ENCODE peak calls at places on chromosome 1, in four cellular contexts. R is NB4, B is K562, F is suprapubic skin. T is an unnamed sample.

GRCh38 chr1:12327566-12327965 is 97.7 kb downstream of the VPS13D start:
- DNase-seq in F (no peak), R (no peak), B (no peak), T (no peak)

GRCh38 chr1:86616871-86617270 is 70.0 kb downstream of the CLCA4 start:
- DNase-seq in R (peak; percentile 87), B (no peak), F (no peak), T (no peak)

GRCh38 chr1:43836267-43836951 is 97.2 kb upstream of the ARTN start:
- DNase-seq in B (peak; percentile 70), F (no peak), R (peak; percentile 73), T (peak; percentile 79)

GRCh38 chr1:91546876-91547275 is 46.2 kb downstream of the CDC7 start:
- DNase-seq in R (no peak), F (no peak), B (no peak), T (no peak)

GRCh38 chr1:95323117-95323516 is 89.1 kb downstream of the RWDD3 start:
- DNase-seq in R (peak; percentile 2), B (no peak), F (no peak), T (no peak)

GRCh38 chr1:11473635-11474034 is 5.3 kb upstream of the DISP3 start:
- DNase-seq in F (no peak), B (peak; percentile 75), R (peak; percentile 47), T (peak; percentile 33)

GRCh38 chr1:227903614-227904501 is 43.9 kb downstream of the WNT9A start:
- DNase-seq in F (no peak), B (no peak), R (no peak), T (no peak)

GRCh38 chr1:87600070-87600469 is 271.4 kb downstream of the LMO4 start:
- DNase-seq in F (no peak), B (no peak), R (no peak), T (no peak)

GRCh38 chr1:41672173-41672572 is 187.7 kb upstream of the EDN2 start:
- DNase-seq in F (no peak), B (no peak), R (no peak), T (no peak)

GRCh38 chr1:236065509-236066005 is 667 bp upstream of the NID1 start:
- DNase-seq in F (no peak), R (no peak), B (no peak), T (no peak)

GRCh38 chr1:236063551-236063918 is 1.4 kb downstream of the NID1 start:
- DNase-seq in F (no peak), B (no peak), R (no peak), T (no peak)

GRCh38 chr1:236066054-236066453 is 1.2 kb upstream of the NID1 start:
- DNase-seq in F (no peak), R (no peak), B (no peak), T (no peak)

GRCh38 chr1:236064674-236065508 is at the start of gene NID1:
- DNase-seq in B (no peak), R (no peak), F (peak; percentile 90), T (peak; percentile 47)

GRCh38 chr1:236063919-236064673 is 794 bp downstream of the NID1 start:
- DNase-seq in F (peak; percentile 86), B (no peak), R (no peak), T (no peak)
- TF ChIP-seq POLR2A in F (peak; percentile 30), B (no peak), R (no peak), T (no peak)

DNA sequence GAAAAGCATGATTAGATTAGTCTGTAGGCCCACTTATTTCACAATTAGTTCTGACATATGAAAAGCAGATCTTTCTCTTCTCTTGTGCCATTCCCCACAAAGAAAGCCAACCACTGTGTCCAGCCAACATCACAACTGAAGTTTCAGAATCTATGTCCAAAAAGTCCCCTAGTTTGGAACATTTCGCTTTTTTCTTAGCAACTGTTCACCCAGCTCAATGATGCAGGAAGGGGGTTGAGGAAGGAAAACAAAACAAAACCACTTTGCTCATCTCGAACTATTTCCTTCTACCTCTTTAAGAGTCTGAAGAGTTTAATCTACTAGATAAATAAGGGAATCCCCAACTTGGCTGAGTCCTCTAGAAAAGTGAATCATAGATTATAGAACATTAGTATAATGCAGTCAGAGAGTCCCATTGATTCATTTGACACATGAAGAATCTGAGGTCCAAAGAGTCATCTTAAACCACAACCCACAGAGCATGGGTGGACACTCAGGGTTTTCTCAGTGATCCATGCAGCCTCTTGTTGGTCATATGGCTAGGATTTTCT is 159.3 kb upstream of the SGIP1 start:
- DNase-seq in R (peak; percentile 59), B (no peak), F (no peak), T (no peak)
- TF ChIP-seq POLR2A in R (no peak), B (no peak), F (no peak), T (no peak)

GRCh38 chr1:243587823-243588560 is 262.1 kb downstream of the AKT3 start:
- DNase-seq in F (no peak), B (no peak), R (no peak), T (no peak)
- TF ChIP-seq POLR2A in F (no peak), B (no peak), R (no peak), T (no peak)

DNA sequence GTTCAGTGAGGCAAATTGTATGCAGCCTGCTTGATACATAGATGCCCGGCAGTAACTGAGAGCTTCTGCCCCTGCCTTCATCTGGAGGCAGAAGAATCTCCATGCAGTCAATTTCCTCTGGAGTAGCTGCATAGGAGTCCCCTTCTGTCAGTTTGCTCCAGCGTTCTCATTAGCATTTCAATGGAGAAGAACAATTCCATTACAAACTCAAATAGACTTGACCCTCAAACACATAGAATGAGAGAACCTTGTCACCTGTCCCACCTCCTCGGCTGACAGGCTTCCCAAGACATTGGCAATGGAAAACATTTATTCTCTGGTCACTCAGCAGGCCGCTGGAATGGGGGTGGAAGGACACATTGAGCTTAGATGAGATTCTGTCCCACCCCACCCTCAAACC is 45.6 kb upstream of the TMEM51 start:
- DNase-seq in B (no peak), R (no peak), F (no peak), T (no peak)
- TF ChIP-seq POLR2A in B (no peak), R (no peak), F (no peak), T (no peak)

GRCh38 chr1:107862064-107862463 is 102.9 kb downstream of the VAV3 start:
- DNase-seq in R (peak; percentile 21), F (no peak), B (no peak), T (no peak)
- TF ChIP-seq POLR2A in R (no peak), F (no peak), B (no peak), T (no peak)

GRCh38 chr1:226665505-226666163 is 73.4 kb downstream of the ITPKB start:
- DNase-seq in F (no peak), R (no peak), B (no peak), T (no peak)

GRCh38 chr1:226662704-226663326 is 76.3 kb downstream of the ITPKB start:
- DNase-seq in F (peak; percentile 96), R (peak; percentile 88), B (peak; percentile 38), T (peak; percentile 40)

GRCh38 chr1:226666164-226666506 is 72.9 kb downstream of the ITPKB start:
- DNase-seq in B (no peak), F (no peak), R (no peak), T (no peak)

GRCh38 chr1:226663327-226663704 is 75.8 kb downstream of the ITPKB start:
- DNase-seq in F (no peak), R (no peak), B (no peak), T (no peak)

GRCh38 chr1:226664413-226665101 is 74.5 kb downstream of the ITPKB start:
- DNase-seq in R (no peak), B (no peak), F (no peak), T (no peak)
- TF ChIP-seq POLR2A in R (no peak), B (no peak), F (peak; percentile 57), T (no peak)

DNA sequence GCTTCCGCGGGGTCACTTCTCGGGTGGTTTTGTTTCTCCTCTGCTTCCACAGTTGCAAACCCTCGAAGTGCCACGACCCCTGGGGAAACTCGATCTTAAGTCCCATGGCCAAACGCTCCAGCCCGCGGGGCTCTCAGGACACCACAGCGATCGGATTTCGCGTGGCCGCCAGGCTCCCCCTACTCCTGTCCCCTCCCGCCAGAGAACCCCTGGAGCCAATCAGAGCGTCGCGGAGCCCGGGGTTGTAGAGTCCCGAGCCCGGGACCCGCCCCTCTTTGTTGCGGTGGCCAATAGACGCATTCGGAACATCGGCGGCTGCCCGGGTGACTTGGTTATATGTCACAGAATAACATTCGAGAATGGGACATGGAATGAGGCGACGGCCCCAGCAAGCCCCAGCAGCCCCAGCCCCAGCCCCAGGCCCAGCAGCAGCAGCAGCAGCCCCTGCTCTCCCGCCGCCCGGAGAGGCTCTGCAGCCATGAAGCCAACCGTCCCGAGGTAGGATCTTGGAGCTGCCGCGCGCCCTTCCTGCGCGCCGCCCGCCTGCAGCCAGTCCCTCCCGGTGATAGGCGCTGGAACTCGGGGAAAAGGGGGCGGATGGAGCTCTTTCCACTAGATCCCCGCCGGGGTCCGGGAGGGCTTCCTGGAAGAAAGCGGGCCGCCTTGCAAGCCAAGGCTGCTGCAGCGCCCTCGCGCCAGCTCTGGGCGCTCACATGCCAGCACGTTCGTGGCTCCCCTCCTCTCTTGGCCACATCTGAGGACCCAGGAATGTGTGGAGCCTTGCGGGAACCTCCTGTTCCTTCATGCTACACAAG is at the start of gene VASH2:
- DNase-seq in B (peak; percentile 90), R (peak; percentile 84), F (peak; percentile 93), T (peak; percentile 48)
- TF ChIP-seq POLR2A in B (no peak), R (no peak), F (no peak), T (no peak)

DNA sequence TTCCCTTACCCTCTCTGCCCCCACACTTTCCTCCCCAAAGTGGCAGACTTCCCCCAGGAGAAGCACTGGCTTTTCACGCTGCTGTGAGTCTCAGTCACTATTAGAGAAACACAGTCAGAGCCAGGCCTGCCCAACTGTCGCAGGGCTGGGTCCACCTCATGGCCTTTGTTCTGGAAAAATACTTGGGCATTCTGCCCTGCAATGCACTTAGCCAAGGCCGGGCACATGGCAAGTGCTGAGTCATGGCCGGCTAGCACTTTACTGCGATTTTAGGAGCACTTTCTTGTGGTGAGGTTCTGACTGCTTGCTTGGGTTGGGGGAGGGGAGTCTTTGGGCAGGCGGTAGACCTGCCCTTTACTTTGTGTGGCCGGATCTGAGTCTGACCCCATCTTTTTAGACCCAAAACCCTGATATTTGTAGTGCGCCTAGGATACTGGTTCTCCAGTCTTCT is 7.7 kb downstream of the EPHX1 start:
- DNase-seq in B (peak; percentile 60), R (peak; percentile 81), F (no peak), T (peak; percentile 65)
- TF ChIP-seq POLR2A in B (no peak), R (no peak), F (no peak), T (no peak)

GRCh38 chr1:203033917-203034316 is 7.6 kb downstream of the PPFIA4 start:
- DNase-seq in F (peak; percentile 50), R (no peak), B (no peak), T (no peak)
- TF ChIP-seq POLR2A in F (no peak), R (no peak), B (no peak), T (no peak)